ENCODE peak calls at places on chromosomes 7 and 10, in four cellular contexts. S is effector memory CD4-positive, alpha-beta T cell; D is brain microvascular endothelial cell; W is PC-9. C is an unnamed sample.

GRCh38 chr7:22442887-22443369 is 57.1 kb downstream of the STEAP1B start:
- DNase-seq in D (no peak), S (no peak), W (peak; percentile 73), C (no peak)

GRCh38 chr10:46514431-46514861 is 42.0 kb downstream of the GPRIN2 start:
- DNase-seq in S (no peak), W (no peak), D (no peak), C (no peak)

GRCh38 chr7:1360521-1360971 is 98.7 kb downstream of the MICALL2 start:
- DNase-seq in W (no peak), S (no peak), D (no peak), C (no peak)

GRCh38 chr10:112244197-112244596 is 39.0 kb upstream of the TECTB start:
- DNase-seq in D (no peak), S (no peak), W (no peak), C (no peak)

GRCh38 chr7:16078076-16078952 is 343.0 kb downstream of the CRPPA start:
- DNase-seq in S (no peak), W (peak; percentile 69), D (peak; percentile 65), C (no peak)

GRCh38 chr10:116868722-116869121 is 19.4 kb downstream of the ENO4 start:
- DNase-seq in D (no peak), W (no peak), S (no peak), C (no peak)

GRCh38 chr7:107860981-107861652 is 29.9 kb upstream of the DLD start:
- DNase-seq in D (peak; percentile 24), S (no peak), W (peak; percentile 38), C (no peak)

GRCh38 chr10:125122566-125122965 is 37.8 kb downstream of the CTBP2 start:
- DNase-seq in W (no peak), D (no peak), S (no peak), C (no peak)

GRCh38 chr7:4633012-4633411 is 49.1 kb upstream of the FOXK1 start:
- DNase-seq in S (no peak), D (peak; percentile 12), W (no peak), C (peak; percentile 46)

GRCh38 chr7:3495530-3495929 is 194.5 kb downstream of the SDK1 start:
- DNase-seq in W (no peak), S (no peak), D (no peak), C (no peak)

GRCh38 chr10:22825841-22826240 is 102.0 kb upstream of the ARMC3 start:
- DNase-seq in S (no peak), D (no peak), W (no peak), C (no peak)

GRCh38 chr7:107865956-107866775 is 24.8 kb upstream of the DLD start:
- DNase-seq in S (no peak), W (no peak), D (no peak), C (no peak)

GRCh38 chr7:148463210-148463609 is 127.4 kb upstream of the C7orf33 start:
- DNase-seq in W (no peak), S (no peak), D (no peak), C (no peak)

GRCh38 chr7:100892364-100893317 is 3.0 kb downstream of the ACHE start:
- DNase-seq in S (no peak), W (no peak), D (no peak), C (no peak)

GRCh38 chr10:62025134-62025794 is 123.8 kb downstream of the ARID5B start:
- DNase-seq in S (no peak), D (no peak), W (no peak), C (no peak)
- H3K27ac ChIP-seq in S (no peak overlapping the region), D (no peak overlapping the region), W (no peak overlapping the region), C (peak overlapping the region; percentile 94)

DNA sequence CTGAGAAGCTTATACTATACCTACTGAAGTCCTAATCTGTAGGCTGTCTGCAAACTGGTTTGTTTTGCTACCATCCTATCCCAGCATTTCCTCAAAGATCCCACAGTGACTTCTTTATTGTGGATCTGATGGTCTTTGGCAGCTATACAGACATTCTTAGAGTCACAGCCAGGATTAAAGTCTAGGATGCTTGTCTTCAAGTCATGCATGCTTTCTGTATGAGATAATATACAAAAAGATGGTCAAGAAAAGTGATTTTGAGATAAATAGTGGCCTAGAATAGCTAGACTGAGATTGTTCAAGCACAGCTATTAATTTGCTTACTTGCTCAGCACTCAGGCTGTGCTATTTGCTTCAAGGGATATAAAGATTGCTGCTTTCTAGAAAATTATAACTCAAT is 454.4 kb downstream of the AUTS2 start:
- DNase-seq in S (no peak), W (no peak), D (no peak), C (no peak)
- H3K27ac ChIP-seq in S (no peak overlapping the region), W (no peak overlapping the region), D (no peak overlapping the region), C (no peak overlapping the region)

DNA sequence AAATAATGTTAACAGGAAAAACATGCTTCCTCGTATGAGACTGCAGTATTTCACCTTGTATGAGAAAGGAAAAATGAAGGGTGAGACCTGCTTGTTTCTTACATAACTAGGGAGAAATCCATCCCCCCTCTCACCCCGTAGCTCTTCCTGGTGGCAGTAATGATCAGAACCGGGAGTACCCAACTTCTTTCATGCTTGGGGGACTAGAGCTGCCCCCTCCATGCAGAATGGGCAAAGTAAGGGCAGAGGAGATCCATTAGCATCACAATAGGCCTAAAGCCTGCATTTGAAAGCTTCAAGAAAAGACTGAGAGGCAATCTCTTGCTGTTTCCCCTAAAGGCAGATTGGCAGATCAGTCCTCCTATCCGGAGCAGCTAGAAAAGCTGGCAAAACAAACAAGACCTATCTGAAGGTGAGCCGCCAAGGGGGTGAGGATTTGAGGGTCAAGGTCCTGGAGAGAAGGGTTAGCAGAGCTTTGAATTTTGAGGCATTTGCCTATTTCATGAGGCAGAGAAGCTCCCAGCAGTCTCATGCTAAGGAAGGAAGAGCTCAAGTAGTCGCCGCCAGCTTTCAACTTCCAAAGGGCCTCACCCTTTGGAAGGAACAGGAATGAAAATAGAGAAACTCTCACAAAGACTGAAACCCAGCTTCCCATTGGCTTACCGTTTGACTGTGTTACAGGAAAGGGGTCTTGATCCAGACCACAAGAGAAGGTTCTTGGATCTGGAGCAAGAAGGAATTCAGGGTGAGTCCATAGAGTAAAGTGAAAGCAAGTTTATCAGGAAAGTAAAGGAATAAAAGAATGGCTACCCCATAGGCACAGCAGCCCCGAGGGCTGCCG is 36.2 kb downstream of the BAG3 start:
- DNase-seq in D (no peak), S (no peak), W (no peak), C (no peak)
- H3K27ac ChIP-seq in D (peak overlapping the region; percentile 82), S (no peak overlapping the region), W (peak overlapping the region; percentile 93), C (peak overlapping the region; percentile 74)

DNA sequence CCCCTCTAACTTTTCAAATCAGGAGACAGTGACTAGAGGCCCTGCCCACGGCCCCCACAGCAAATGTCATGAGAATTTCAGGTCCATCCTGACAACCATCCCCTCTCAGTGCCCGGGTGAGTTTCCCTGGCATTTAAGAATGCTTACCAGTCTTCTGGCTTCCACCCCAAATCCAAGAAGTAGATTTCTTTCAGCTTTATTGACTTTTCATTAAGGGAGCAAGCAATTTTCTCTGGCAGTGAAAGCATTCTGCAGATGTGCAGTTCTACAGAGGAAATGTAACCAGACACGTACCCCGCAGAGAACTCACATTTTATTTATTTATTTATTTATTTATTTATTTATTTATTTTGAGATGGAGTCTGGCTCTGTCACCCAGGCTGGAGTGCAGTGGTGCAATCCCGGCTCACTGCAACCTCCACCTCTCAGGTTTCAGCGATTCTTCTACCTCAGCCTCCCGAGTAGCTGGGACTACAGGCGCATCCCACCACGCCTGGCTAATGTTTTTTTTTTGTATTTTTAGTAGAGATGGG is 120.9 kb upstream of the KCTD7 start:
- DNase-seq in W (no peak), S (no peak), D (no peak), C (no peak)
- H3K27ac ChIP-seq in W (no peak overlapping the region), S (no peak overlapping the region), D (no peak overlapping the region), C (no peak overlapping the region)